ENCODE peak calls at places on chromosomes 11 and 22, in five cellular contexts. One of them, this sample, is unnamed.

GRCh38 chr11:64284048-64284961 is at the start of gene BAD:
- DNase-seq in H1: no peak
- DNase-seq in sigmoid colon: peak
- DNase-seq in SK-N-SH: peak
- DNase-seq in HepG2: peak
- DNase-seq in this sample: peak

GRCh38 chr11:58513747-58514367 is 6.0 kb upstream of the OR5B21 start:
- DNase-seq in HepG2: peak
- DNase-seq in sigmoid colon: no peak
- DNase-seq in H1: peak
- DNase-seq in SK-N-SH: peak
- DNase-seq in this sample: no peak

GRCh38 chr22:50531546-50532352 is 1.9 kb upstream of the TYMP start:
- DNase-seq in SK-N-SH: peak
- DNase-seq in sigmoid colon: peak
- DNase-seq in HepG2: no peak
- DNase-seq in H1: no peak
- DNase-seq in this sample: peak

GRCh38 chr11:32729976-32730375 is 64.5 kb downstream of the CCDC73 start:
- DNase-seq in sigmoid colon: no peak
- DNase-seq in H1: no peak
- DNase-seq in HepG2: no peak
- DNase-seq in SK-N-SH: no peak
- DNase-seq in this sample: no peak

GRCh38 chr11:123587044-123587443 is 67.4 kb downstream of the SCN3B start:
- DNase-seq in sigmoid colon: no peak
- DNase-seq in SK-N-SH: no peak
- DNase-seq in HepG2: peak
- DNase-seq in H1: no peak
- DNase-seq in this sample: no peak

GRCh38 chr11:111366560-111367410 is 12.3 kb downstream of the POU2AF1 start:
- DNase-seq in HepG2: no peak
- DNase-seq in SK-N-SH: no peak
- DNase-seq in sigmoid colon: no peak
- DNase-seq in H1: no peak
- DNase-seq in this sample: no peak

GRCh38 chr11:125338886-125339811 is 156.9 kb downstream of the FEZ1 start:
- DNase-seq in HepG2: no peak
- DNase-seq in sigmoid colon: no peak
- DNase-seq in SK-N-SH: peak
- DNase-seq in H1: no peak
- DNase-seq in this sample: no peak

GRCh38 chr11:57491371-57492061 is 24.0 kb downstream of the SLC43A1 start:
- DNase-seq in H1: no peak
- DNase-seq in SK-N-SH: peak
- DNase-seq in sigmoid colon: no peak
- DNase-seq in HepG2: peak
- DNase-seq in this sample: no peak

GRCh38 chr11:128365044-128365443 is 222.3 kb downstream of the ETS1 start:
- DNase-seq in H1: no peak
- DNase-seq in SK-N-SH: no peak
- DNase-seq in HepG2: peak
- DNase-seq in sigmoid colon: no peak
- DNase-seq in this sample: no peak

GRCh38 chr11:113363996-113364641 is 23.5 kb upstream of the ANKK1 start:
- DNase-seq in sigmoid colon: no peak
- DNase-seq in SK-N-SH: no peak
- DNase-seq in H1: no peak
- DNase-seq in HepG2: no peak
- DNase-seq in this sample: no peak

GRCh38 chr11:31800398-31801265 is 10.5 kb downstream of the PAX6 start:
- DNase-seq in H1: no peak
- DNase-seq in sigmoid colon: no peak
- DNase-seq in SK-N-SH: no peak
- DNase-seq in HepG2: no peak
- DNase-seq in this sample: no peak

GRCh38 chr22:23751441-23751996 is 607 bp upstream of the ZNF70 start:
- DNase-seq in SK-N-SH: no peak
- DNase-seq in H1: no peak
- DNase-seq in sigmoid colon: peak
- DNase-seq in HepG2: no peak
- DNase-seq in this sample: peak

GRCh38 chr11:4019891-4020290 is 74.7 kb upstream of the RRM1 start:
- DNase-seq in H1: no peak
- DNase-seq in sigmoid colon: no peak
- DNase-seq in SK-N-SH: peak
- DNase-seq in HepG2: no peak
- DNase-seq in this sample: no peak

GRCh38 chr11:2794947-2795346 is 90.6 kb downstream of the CDKN1C start:
- DNase-seq in sigmoid colon: peak
- DNase-seq in H1: no peak
- DNase-seq in HepG2: no peak
- DNase-seq in SK-N-SH: no peak
- DNase-seq in this sample: peak

GRCh38 chr11:123084454-123084853 is 22.5 kb upstream of the HSPA8 start:
- DNase-seq in SK-N-SH: no peak
- DNase-seq in HepG2: no peak
- DNase-seq in H1: no peak
- DNase-seq in sigmoid colon: no peak
- DNase-seq in this sample: no peak

GRCh38 chr11:117979481-117980211 is 6.5 kb upstream of the IL10RA start:
- DNase-seq in sigmoid colon: no peak
- DNase-seq in H1: no peak
- DNase-seq in SK-N-SH: no peak
- DNase-seq in HepG2: no peak
- DNase-seq in this sample: peak

GRCh38 chr22:45504703-45505341 is 2.1 kb downstream of the FBLN1 start:
- DNase-seq in SK-N-SH: peak
- DNase-seq in H1: no peak
- DNase-seq in sigmoid colon: no peak
- DNase-seq in HepG2: no peak
- DNase-seq in this sample: no peak

GRCh38 chr11:134655189-134655937 is 243.3 kb upstream of the B3GAT1 start:
- DNase-seq in HepG2: no peak
- DNase-seq in H1: no peak
- DNase-seq in SK-N-SH: no peak
- DNase-seq in sigmoid colon: peak
- DNase-seq in this sample: no peak

GRCh38 chr22:39080052-39080762 is 3.1 kb downstream of the APOBEC3G start:
- DNase-seq in HepG2: no peak
- DNase-seq in SK-N-SH: no peak
- DNase-seq in H1: no peak
- DNase-seq in sigmoid colon: no peak
- DNase-seq in this sample: no peak

GRCh38 chr11:29333993-29334780 is 682.6 kb downstream of the KCNA4 start:
- DNase-seq in HepG2: peak
- DNase-seq in SK-N-SH: peak
- DNase-seq in sigmoid colon: no peak
- DNase-seq in H1: no peak
- DNase-seq in this sample: no peak

GRCh38 chr22:25092119-25092518 is 107.5 kb upstream of the CRYBB3 start:
- DNase-seq in sigmoid colon: no peak
- DNase-seq in HepG2: no peak
- DNase-seq in H1: no peak
- DNase-seq in SK-N-SH: no peak
- DNase-seq in this sample: no peak

GRCh38 chr11:20022363-20023081 is 137.8 kb downstream of the DBX1 start:
- DNase-seq in HepG2: peak
- DNase-seq in sigmoid colon: no peak
- DNase-seq in SK-N-SH: no peak
- DNase-seq in H1: no peak
- DNase-seq in this sample: no peak

GRCh38 chr11:47105974-47106373 is 70.7 kb downstream of the ARFGAP2 start:
- DNase-seq in H1: no peak
- DNase-seq in sigmoid colon: no peak
- DNase-seq in SK-N-SH: no peak
- DNase-seq in HepG2: no peak
- DNase-seq in this sample: no peak

GRCh38 chr11:36231300-36231699 is 57.9 kb downstream of the COMMD9 start:
- DNase-seq in H1: no peak
- DNase-seq in SK-N-SH: peak
- DNase-seq in sigmoid colon: no peak
- DNase-seq in HepG2: no peak
- DNase-seq in this sample: no peak

GRCh38 chr22:36409911-36410756 is 22.4 kb upstream of the MYH9 start:
- DNase-seq in SK-N-SH: no peak
- DNase-seq in sigmoid colon: peak
- DNase-seq in HepG2: peak
- DNase-seq in H1: peak
- DNase-seq in this sample: peak

GRCh38 chr22:48138855-48139254 is 1376.4 kb downstream of the TBC1D22A start:
- DNase-seq in HepG2: no peak
- DNase-seq in H1: no peak
- DNase-seq in SK-N-SH: no peak
- DNase-seq in sigmoid colon: no peak
- DNase-seq in this sample: no peak

GRCh38 chr22:43829448-43829821 is 17.3 kb upstream of the EFCAB6 start:
- DNase-seq in SK-N-SH: peak
- DNase-seq in H1: no peak
- DNase-seq in sigmoid colon: peak
- DNase-seq in HepG2: no peak
- DNase-seq in this sample: no peak

GRCh38 chr22:29330753-29331152 is 15.3 kb upstream of the RASL10A start:
- DNase-seq in HepG2: no peak
- DNase-seq in SK-N-SH: no peak
- DNase-seq in H1: no peak
- DNase-seq in sigmoid colon: peak
- DNase-seq in this sample: no peak

GRCh38 chr11:702731-703461 is 3.1 kb upstream of the EPS8L2 start:
- DNase-seq in sigmoid colon: peak
- DNase-seq in SK-N-SH: no peak
- DNase-seq in HepG2: no peak
- DNase-seq in H1: no peak
- DNase-seq in this sample: peak

GRCh38 chr22:27480487-27480886 is 321.1 kb downstream of the MN1 start:
- DNase-seq in H1: no peak
- DNase-seq in sigmoid colon: no peak
- DNase-seq in HepG2: peak
- DNase-seq in SK-N-SH: no peak
- DNase-seq in this sample: peak

GRCh38 chr22:20101638-20102037 is 14.3 kb upstream of the RANBP1 start:
- DNase-seq in H1: no peak
- DNase-seq in sigmoid colon: no peak
- DNase-seq in SK-N-SH: no peak
- DNase-seq in HepG2: no peak
- DNase-seq in this sample: no peak

DNA sequence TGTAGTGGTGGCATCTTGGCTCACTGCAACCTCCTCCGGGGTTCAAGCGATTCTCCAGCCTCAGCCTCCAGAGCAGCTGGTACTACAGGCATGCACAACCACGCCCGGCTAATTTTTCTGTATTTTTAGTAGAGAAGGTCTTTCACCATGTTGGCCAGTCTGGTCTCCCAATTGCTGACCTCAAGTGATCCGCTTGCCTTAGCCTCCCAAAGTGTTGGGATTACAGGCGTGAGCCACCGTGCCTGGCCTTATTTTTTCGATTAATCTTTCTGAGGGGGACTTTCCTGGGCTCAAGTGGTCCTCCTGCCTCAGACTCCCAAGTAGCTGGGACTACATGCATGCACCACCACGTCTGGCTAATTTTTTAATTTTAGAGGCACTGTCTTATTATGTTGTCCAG is 5.6 kb downstream of the SNU13 start:
- DNase-seq in H1: no peak
- DNase-seq in sigmoid colon: peak
- DNase-seq in HepG2: no peak
- DNase-seq in SK-N-SH: no peak
- DNase-seq in this sample: no peak
- H3K4me3 ChIP-seq in H1: peak
- H3K4me3 ChIP-seq in sigmoid colon: peak
- H3K4me3 ChIP-seq in HepG2: peak
- H3K4me3 ChIP-seq in SK-N-SH: peak
- H3K4me3 ChIP-seq in this sample: no peak

DNA sequence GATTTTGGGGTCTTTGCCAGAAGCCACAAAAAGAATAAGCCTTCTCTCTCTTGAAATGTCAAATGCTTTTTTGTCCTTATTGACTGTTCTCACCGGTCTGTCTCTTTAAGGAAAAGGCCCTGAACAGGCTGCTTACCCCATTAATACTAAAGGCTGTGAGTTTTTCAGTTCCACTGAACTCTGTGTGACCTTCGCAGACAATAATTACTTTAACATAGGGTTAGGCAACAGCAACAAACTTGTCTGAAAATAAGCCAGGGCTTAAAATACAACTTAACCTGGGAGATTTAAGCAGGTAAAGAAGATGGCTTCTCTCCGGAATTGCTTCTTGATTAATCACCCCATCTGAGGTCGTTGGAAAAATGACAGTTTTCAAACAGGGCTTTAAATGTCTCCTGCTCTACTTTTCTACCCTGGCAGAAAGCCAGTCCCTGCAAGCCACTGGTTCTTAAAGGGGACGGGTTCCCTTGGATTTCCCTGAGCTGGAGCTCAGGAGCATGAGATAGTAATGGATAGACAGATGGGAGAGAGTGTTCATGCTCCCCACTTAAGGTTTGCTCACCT is 69.4 kb downstream of the ARL14EP start:
- DNase-seq in sigmoid colon: no peak
- DNase-seq in SK-N-SH: no peak
- DNase-seq in HepG2: no peak
- DNase-seq in H1: no peak
- DNase-seq in this sample: no peak
- TF ChIP-seq POLR2AphosphoS5 in sigmoid colon: no peak
- TF ChIP-seq POLR2AphosphoS5 in SK-N-SH: no peak
- TF ChIP-seq POLR2AphosphoS5 in HepG2: no peak
- TF ChIP-seq POLR2AphosphoS5 in H1: no peak
- TF ChIP-seq POLR2AphosphoS5 in this sample: no peak

GRCh38 chr22:31998784-31999435 is 44.2 kb upstream of the SLC5A1 start:
- DNase-seq in H1: no peak
- DNase-seq in SK-N-SH: no peak
- DNase-seq in HepG2: no peak
- DNase-seq in sigmoid colon: no peak
- DNase-seq in this sample: no peak
- TF ChIP-seq EP300 in H1: no peak
- TF ChIP-seq EP300 in SK-N-SH: no peak
- TF ChIP-seq EP300 in HepG2: no peak
- TF ChIP-seq EP300 in sigmoid colon: no peak
- TF ChIP-seq EP300 in this sample: no peak

GRCh38 chr11:18590573-18590972 is 2.0 kb upstream of the UEVLD start:
- DNase-seq in SK-N-SH: no peak
- DNase-seq in HepG2: no peak
- DNase-seq in H1: no peak
- DNase-seq in sigmoid colon: no peak
- DNase-seq in this sample: no peak
- H3K4me3 ChIP-seq in SK-N-SH: no peak
- H3K4me3 ChIP-seq in HepG2: no peak
- H3K4me3 ChIP-seq in H1: no peak
- H3K4me3 ChIP-seq in sigmoid colon: no peak
- H3K4me3 ChIP-seq in this sample: no peak

GRCh38 chr11:60208951-60209350 is 26.1 kb upstream of the MS4A6A start:
- DNase-seq in HepG2: no peak
- DNase-seq in sigmoid colon: no peak
- DNase-seq in SK-N-SH: no peak
- DNase-seq in H1: no peak
- DNase-seq in this sample: no peak
- TF ChIP-seq POLR2AphosphoS5 in HepG2: no peak
- TF ChIP-seq POLR2AphosphoS5 in sigmoid colon: no peak
- TF ChIP-seq POLR2AphosphoS5 in SK-N-SH: no peak
- TF ChIP-seq POLR2AphosphoS5 in H1: no peak
- TF ChIP-seq POLR2AphosphoS5 in this sample: no peak